ENCODE peak calls at places on chromosomes 7 and 10, in six cellular contexts. I, H, W, A, D and U are unnamed samples.

GRCh38 chr10:33208166-33208565 is 126.3 kb downstream of the NRP1 start:
- DNase-seq in I (no peak), D (no peak), W (no peak), A (no peak), H (no peak), U (no peak)

GRCh38 chr10:114654829-114655575 is 3.1 kb downstream of the ABLIM1 start:
- DNase-seq in A (no peak), D (no peak), I (no peak), W (no peak), H (no peak), U (no peak)

GRCh38 chr7:154987571-154987970 is 15.4 kb downstream of the PAXIP1 start:
- DNase-seq in H (no peak), A (no peak), W (no peak), I (no peak), D (no peak), U (no peak)

GRCh38 chr7:65438593-65438992 is 64.9 kb downstream of the ZNF92 start:
- DNase-seq in I (no peak), W (no peak), D (peak), A (no peak), H (no peak), U (peak)

GRCh38 chr7:112726076-112726475 is 64.1 kb downstream of the TMEM168 start:
- DNase-seq in W (no peak), I (no peak), H (no peak), A (no peak), D (no peak), U (no peak)

GRCh38 chr10:118977864-118978263 is 51.6 kb upstream of the NANOS1 start:
- DNase-seq in A (no peak), W (no peak), I (no peak), D (no peak), H (no peak), U (no peak)

GRCh38 chr7:142603870-142604448 is 145.3 kb upstream of the PRSS1 start:
- DNase-seq in A (peak), I (peak), D (peak), W (peak), H (peak), U (no peak)

GRCh38 chr10:29055091-29055490 is 233.8 kb upstream of the LYZL1 start:
- DNase-seq in H (no peak), A (no peak), D (no peak), I (no peak), W (no peak), U (no peak)

GRCh38 chr10:127906548-127907377 is at the start of gene PTPRE:
- DNase-seq in H (peak), W (peak), A (peak), D (peak), I (peak), U (no peak)

GRCh38 chr10:104894711-104895110 is 253.6 kb downstream of the SORCS3 start:
- DNase-seq in H (no peak), W (no peak), D (no peak), A (no peak), I (no peak), U (no peak)

GRCh38 chr10:125076121-125076825 is 84.1 kb downstream of the CTBP2 start:
- DNase-seq in H (no peak), I (no peak), A (no peak), W (no peak), D (no peak), U (no peak)

GRCh38 chr7:70681847-70682350 is 450.0 kb upstream of the GALNT17 start:
- DNase-seq in A (no peak), D (no peak), H (no peak), I (no peak), W (no peak), U (no peak)

GRCh38 chr10:103720964-103721335 is 134.4 kb downstream of the SH3PXD2A start:
- DNase-seq in H (no peak), W (no peak), D (no peak), I (no peak), A (no peak), U (no peak)

GRCh38 chr7:80047856-80048459 is 86.7 kb upstream of the GNAI1 start:
- DNase-seq in I (no peak), A (no peak), W (no peak), H (no peak), D (no peak), U (no peak)

GRCh38 chr7:114973147-114973546 is 51.3 kb downstream of the MDFIC start:
- DNase-seq in D (peak), W (no peak), I (no peak), H (no peak), A (no peak), U (no peak)

GRCh38 chr10:49243139-49243538 is 54.9 kb upstream of the TMEM273 start:
- DNase-seq in I (peak), H (no peak), A (no peak), W (no peak), D (no peak), U (no peak)

GRCh38 chr7:42096681-42097637 is 140.1 kb downstream of the GLI3 start:
- DNase-seq in I (no peak), W (peak), A (no peak), D (peak), H (no peak), U (no peak)

GRCh38 chr10:22805304-22805703 is 90.9 kb upstream of the PIP4K2A start:
- DNase-seq in H (no peak), W (no peak), I (no peak), A (no peak), D (peak), U (peak)

GRCh38 chr10:24503627-24504320 is 219.9 kb downstream of the ARHGAP21 start:
- DNase-seq in D (no peak), H (peak), A (no peak), I (peak), W (peak), U (no peak)

GRCh38 chr10:3502606-3503005 is 282.4 kb downstream of the KLF6 start:
- DNase-seq in I (no peak), D (no peak), H (no peak), W (no peak), A (no peak), U (no peak)

GRCh38 chr7:39650676-39651075 is 27.3 kb downstream of the RALA start:
- DNase-seq in I (no peak), A (no peak), D (peak), W (no peak), H (no peak), U (no peak)

GRCh38 chr10:77673515-77674140 is 36.0 kb upstream of the KCNMA1 start:
- DNase-seq in H (no peak), W (no peak), D (no peak), I (no peak), A (no peak), U (no peak)

GRCh38 chr10:100637785-100638184 is 102.0 kb downstream of the HIF1AN start:
- DNase-seq in I (peak), H (no peak), W (peak), A (no peak), D (no peak), U (no peak)
- TF ChIP-seq CTCF in I (peak), H (no peak), W (no peak), A (no peak), D (peak), U (peak)

GRCh38 chr7:26397326-26397725 is 105.7 kb downstream of the SNX10 start:
- DNase-seq in I (peak), D (no peak), H (no peak), W (peak), A (no peak), U (peak)

GRCh38 chr7:26398436-26399308 is 107.0 kb downstream of the SNX10 start:
- DNase-seq in D (peak), A (no peak), I (peak), W (peak), H (peak), U (no peak)

GRCh38 chr7:26399747-26400146 is 108.1 kb downstream of the SNX10 start:
- DNase-seq in H (no peak), W (no peak), D (no peak), A (no peak), I (no peak), U (no peak)

GRCh38 chr7:26397786-26398435 is 106.2 kb downstream of the SNX10 start:
- DNase-seq in W (peak), H (peak), A (no peak), I (peak), D (peak), U (no peak)

DNA sequence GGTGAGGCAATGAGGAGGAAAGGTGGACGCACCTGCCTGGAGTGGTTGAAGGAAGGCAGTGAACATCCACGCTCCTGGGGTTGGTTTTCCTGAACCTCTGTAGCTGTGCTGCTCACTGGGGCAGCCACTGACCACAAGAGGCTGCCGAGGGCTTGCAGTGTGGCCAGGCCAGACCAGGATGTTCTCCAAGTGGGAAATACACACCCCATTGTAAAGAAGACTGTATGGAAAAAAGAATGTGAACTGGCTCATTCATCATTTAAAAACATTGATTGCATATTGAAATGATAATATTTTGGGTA is 107.6 kb downstream of the SNX10 start:
- DNase-seq in D (peak), A (no peak), I (peak), H (no peak), W (peak), U (no peak)
- H3K4me3 ChIP-seq in D (peak), A (peak), I (peak), H (peak), W (peak), U (peak)

DNA sequence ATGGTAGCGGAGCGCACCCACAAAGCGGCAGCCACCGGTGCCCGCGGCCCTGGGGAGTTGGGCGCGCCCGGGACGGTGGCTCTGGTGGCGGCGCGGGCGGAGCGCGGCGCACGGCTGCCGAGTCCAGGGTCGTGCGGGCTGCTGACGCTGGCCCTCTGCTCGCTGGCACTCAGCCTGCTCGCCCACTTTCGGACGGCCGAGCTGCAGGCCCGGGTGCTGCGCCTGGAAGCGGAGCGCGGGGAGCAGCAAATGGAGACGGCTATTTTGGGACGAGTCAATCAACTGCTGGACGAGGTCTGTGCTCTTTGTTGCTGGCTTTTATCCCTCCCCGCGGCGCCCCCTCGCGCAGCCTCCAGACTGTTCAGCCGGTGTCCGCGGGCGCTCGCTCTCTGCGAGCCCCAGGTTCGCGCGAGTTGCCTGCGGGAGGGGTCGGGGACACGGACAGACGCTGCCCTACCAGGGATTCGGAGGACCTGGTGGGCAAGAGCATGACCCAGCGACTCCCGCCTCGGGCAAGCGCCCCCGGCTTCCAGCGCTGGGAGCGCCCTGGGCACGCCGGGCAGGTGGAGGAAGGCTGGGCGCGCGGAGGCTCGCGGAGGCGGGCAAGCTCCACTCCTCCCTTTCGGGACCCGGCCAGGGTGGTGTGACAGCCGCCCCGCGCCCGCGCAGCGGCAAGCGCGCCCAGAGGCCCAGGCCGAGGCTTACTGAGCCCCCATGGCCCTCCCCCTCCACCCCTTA is 887 bp downstream of the COL13A1 start:
- DNase-seq in H (peak), W (no peak), A (no peak), I (peak), D (peak), U (no peak)
- TF ChIP-seq CTCF in H (no peak), W (no peak), A (no peak), I (peak), D (peak), U (peak)

GRCh38 chr10:117004238-117004626 is 755 bp downstream of the SHTN1 start:
- DNase-seq in D (peak), I (no peak), H (no peak), W (no peak), A (no peak), U (peak)
- H3K4me3 ChIP-seq in D (peak), I (peak), H (peak), W (peak), A (peak), U (peak)

GRCh38 chr10:64426745-64427144 is 905.5 kb downstream of the REEP3 start:
- DNase-seq in I (no peak), W (no peak), D (no peak), H (no peak), A (no peak), U (no peak)

GRCh38 chr10:64430690-64431323 is 909.6 kb downstream of the REEP3 start:
- DNase-seq in I (peak), W (peak), A (no peak), D (no peak), H (peak), U (peak)
- TF ChIP-seq CTCF in I (peak), W (no peak), A (no peak), D (no peak), H (no peak), U (peak)

GRCh38 chr10:25738776-25739175 is 195.3 kb upstream of the MYO3A start:
- DNase-seq in H (no peak), D (no peak), A (no peak), I (no peak), W (no peak), U (no peak)
- H3K4me3 ChIP-seq in H (no peak), D (no peak), A (no peak), I (no peak), W (no peak), U (no peak)

GRCh38 chr7:94188350-94188749 is 184.2 kb upstream of the BET1 start:
- DNase-seq in A (no peak), I (no peak), D (no peak), H (no peak), W (no peak), U (no peak)

GRCh38 chr7:94195813-94196212 is 191.7 kb upstream of the BET1 start:
- DNase-seq in D (no peak), I (no peak), A (no peak), H (no peak), W (no peak), U (no peak)

GRCh38 chr7:94195201-94195600 is 191.0 kb upstream of the BET1 start:
- DNase-seq in D (no peak), A (no peak), W (no peak), H (no peak), I (no peak), U (no peak)

GRCh38 chr7:94190599-94191061 is 186.5 kb upstream of the BET1 start:
- DNase-seq in A (no peak), H (no peak), I (no peak), W (no peak), D (peak), U (peak)
- TF ChIP-seq CTCF in A (no peak), H (no peak), I (no peak), W (no peak), D (no peak), U (no peak)

GRCh38 chr10:100531761-100532160 is 2.1 kb upstream of the NDUFB8 start:
- DNase-seq in D (no peak), H (no peak), I (no peak), A (no peak), W (no peak), U (no peak)
- H3K4me3 ChIP-seq in D (no peak), H (no peak), I (no peak), A (no peak), W (no peak), U (no peak)

GRCh38 chr10:129335396-129335795 is 131.6 kb upstream of the MGMT start:
- DNase-seq in A (no peak), I (no peak), W (no peak), D (no peak), H (no peak), U (no peak)

GRCh38 chr10:129335942-129336341 is 131.1 kb upstream of the MGMT start:
- DNase-seq in A (no peak), D (no peak), I (no peak), H (no peak), W (no peak), U (no peak)

GRCh38 chr10:129334326-129334725 is 132.7 kb upstream of the MGMT start:
- DNase-seq in A (no peak), H (no peak), D (no peak), W (no peak), I (peak), U (no peak)

GRCh38 chr10:129329375-129330040 is 137.5 kb upstream of the MGMT start:
- DNase-seq in H (no peak), W (no peak), A (no peak), D (no peak), I (no peak), U (no peak)

DNA sequence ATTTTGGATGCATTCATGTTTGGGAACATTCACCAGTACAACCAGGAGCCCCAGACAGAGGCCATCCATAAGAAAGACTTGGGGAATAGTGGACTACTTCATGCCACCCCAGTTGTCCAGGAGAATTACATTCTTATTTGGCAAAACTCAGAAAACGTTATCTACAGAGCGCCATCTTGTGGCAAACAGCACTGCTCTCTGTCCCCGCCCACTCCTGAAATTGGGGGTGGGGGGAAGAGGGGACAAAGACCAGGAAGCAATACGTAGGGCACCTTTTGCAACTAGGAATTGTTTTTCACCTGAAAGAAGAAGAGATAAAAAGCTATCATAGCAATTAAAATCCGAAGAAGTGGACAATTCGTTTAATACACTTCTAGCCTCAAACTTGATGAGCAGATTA is 134.6 kb upstream of the MGMT start:
- DNase-seq in W (no peak), I (peak), D (no peak), A (no peak), H (no peak), U (no peak)
- TF ChIP-seq CTCF in W (peak), I (peak), D (no peak), A (peak), H (no peak), U (peak)

GRCh38 chr7:16423761-16424160 is 2.4 kb upstream of the CRPPA start:
- DNase-seq in A (no peak), D (no peak), W (no peak), I (no peak), H (no peak), U (no peak)

GRCh38 chr7:16422100-16422430 is 727 bp upstream of the CRPPA start:
- DNase-seq in A (no peak), W (no peak), D (no peak), I (no peak), H (no peak), U (no peak)

GRCh38 chr7:16420649-16421332 is 547 bp downstream of the CRPPA start:
- DNase-seq in H (peak), I (peak), D (peak), A (peak), W (peak), U (peak)

GRCh38 chr7:16421333-16422099 is at the start of gene CRPPA:
- DNase-seq in I (peak), W (no peak), H (peak), D (peak), A (peak), U (no peak)

DNA sequence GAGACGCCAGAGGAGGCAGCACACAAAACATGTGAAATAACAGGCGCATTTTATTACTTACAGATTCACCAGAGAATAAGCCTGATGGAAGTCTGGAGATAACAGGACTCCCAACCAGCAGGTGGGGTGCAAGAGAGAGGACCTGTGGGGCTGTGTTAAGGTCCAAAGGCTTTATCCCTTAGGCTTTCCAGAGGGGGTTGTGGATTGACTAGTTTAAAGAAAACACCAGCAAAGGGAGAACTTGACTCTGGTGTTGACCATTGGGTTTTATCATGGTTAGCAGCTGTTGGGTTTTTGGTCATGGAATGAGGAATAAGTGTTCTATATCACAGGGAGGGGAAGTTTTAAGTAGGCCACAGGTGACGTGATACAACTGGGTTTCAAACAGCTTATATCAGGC is 1.6 kb upstream of the CRPPA start:
- DNase-seq in D (no peak), W (no peak), H (no peak), A (no peak), I (peak), U (no peak)
- H3K4me3 ChIP-seq in D (no peak), W (no peak), H (no peak), A (no peak), I (no peak), U (no peak)